ENCODE peak calls at places on chromosome 19, in four cellular contexts. H, D, U and A are unnamed samples.

GRCh38 chr19:48170817-48171347 is 402 bp downstream of the ZSWIM9 start:
- DNase-seq in H (no peak), D (no peak), U (no peak), A (no peak)

GRCh38 chr19:15288146-15288963 is 44.0 kb downstream of the BRD4 start:
- DNase-seq in H (no peak), D (no peak), U (peak), A (peak)

GRCh38 chr19:18649371-18650047 is 12.7 kb downstream of the KLHL26 start:
- DNase-seq in H (no peak), D (peak), U (no peak), A (peak)

GRCh38 chr19:11265177-11265784 is 3.0 kb upstream of the DOCK6 start:
- DNase-seq in H (no peak), D (no peak), U (no peak), A (no peak)

GRCh38 chr19:38729653-38730469 is 14.4 kb downstream of the CAPN12 start:
- DNase-seq in H (peak), D (peak), U (peak), A (peak)

GRCh38 chr19:33134571-33135041 is 2.7 kb downstream of the WDR88 start:
- DNase-seq in H (no peak), D (no peak), U (no peak), A (no peak)

GRCh38 chr19:34355201-34355600 is 9.8 kb upstream of the GPI start:
- DNase-seq in H (no peak), D (no peak), U (no peak), A (no peak)

GRCh38 chr19:45854167-45854778 is 8.7 kb downstream of the SYMPK start:
- DNase-seq in H (no peak), D (no peak), U (no peak), A (no peak)

GRCh38 chr19:38715540-38715939 is 28.7 kb downstream of the CAPN12 start:
- DNase-seq in H (no peak), D (peak), U (no peak), A (no peak)

GRCh38 chr19:12733369-12733896 is 1.1 kb downstream of the TRIR start:
- DNase-seq in H (no peak), D (peak), U (peak), A (no peak)

GRCh38 chr19:35449347-35450043 is 1.4 kb downstream of the FFAR2 start:
- DNase-seq in H (no peak), D (no peak), U (no peak), A (no peak)

GRCh38 chr19:1269478-1270167 is 491 bp downstream of the CIRBP start:
- DNase-seq in H (peak), D (peak), U (peak), A (peak)

GRCh38 chr19:34953092-34953491 is 10.9 kb downstream of the ZNF792 start:
- DNase-seq in H (no peak), D (no peak), U (no peak), A (no peak)